ENCODE peak calls at places on chromosomes 1 and 21, in six cellular contexts. G, K, T, Y, B and Z are unnamed samples.

GRCh38 chr1:11523746-11524464 is 45.0 kb downstream of the DISP3 start:
- DNase-seq in G (no peak), K (no peak), T (no peak), Y (no peak), B (no peak), Z (peak; percentile 11)

GRCh38 chr1:204941415-204942338 is 71.0 kb downstream of the NFASC start:
- DNase-seq in G (no peak), K (peak; percentile 59), T (peak; percentile 29), Y (no peak), B (peak; percentile 74), Z (peak; percentile 35)

GRCh38 chr1:28835237-28835650 is 23.3 kb downstream of the OPRD1 start:
- DNase-seq in G (no peak), K (no peak), T (no peak), Y (no peak), B (no peak), Z (no peak)

GRCh38 chr1:114154963-114155322 is 1.3 kb upstream of the SYT6 start:
- DNase-seq in G (peak; percentile 66), K (no peak), T (no peak), Y (no peak), B (peak; percentile 75), Z (no peak)

GRCh38 chr1:198943484-198943883 is 304.6 kb downstream of the PTPRC start:
- DNase-seq in G (no peak), K (no peak), T (no peak), Y (no peak), B (no peak), Z (no peak)

GRCh38 chr1:55179177-55179835 is 35.9 kb downstream of the USP24 start:
- DNase-seq in G (no peak), K (no peak), T (no peak), Y (no peak), B (no peak), Z (no peak)

GRCh38 chr1:71081697-71082080 is 854 bp upstream of the ZRANB2 start:
- DNase-seq in G (peak; percentile 56), K (no peak), T (no peak), Y (no peak), B (no peak), Z (peak; percentile 13)

GRCh38 chr1:6105763-6106162 is 60.1 kb downstream of the KCNAB2 start:
- DNase-seq in G (no peak), K (no peak), T (no peak), Y (no peak), B (no peak), Z (no peak)

GRCh38 chr1:240599299-240599698 is 12.7 kb downstream of the GREM2 start:
- DNase-seq in G (no peak), K (no peak), T (no peak), Y (no peak), B (no peak), Z (no peak)

GRCh38 chr1:217717959-217718358 is 86.8 kb downstream of the SPATA17 start:
- DNase-seq in G (no peak), K (no peak), T (no peak), Y (no peak), B (no peak), Z (no peak)

GRCh38 chr1:164823486-164824279 is 264.7 kb downstream of the PBX1 start:
- DNase-seq in G (no peak), K (no peak), T (no peak), Y (peak; percentile 49), B (no peak), Z (no peak)

GRCh38 chr1:30101016-30101415 is 622.4 kb downstream of the MATN1 start:
- DNase-seq in G (no peak), K (no peak), T (no peak), Y (no peak), B (no peak), Z (no peak)

GRCh38 chr1:37593726-37594125 is 2.0 kb downstream of the GNL2 start:
- DNase-seq in G (no peak), K (no peak), T (no peak), Y (no peak), B (no peak), Z (no peak)

GRCh38 chr21:26939532-26940181 is 27.2 kb downstream of the ADAMTS5 start:
- DNase-seq in G (no peak), K (no peak), T (no peak), Y (no peak), B (no peak), Z (no peak)

GRCh38 chr1:112759228-112759627 is 44.1 kb upstream of the PPM1J start:
- DNase-seq in G (no peak), K (no peak), T (no peak), Y (no peak), B (no peak), Z (no peak)

GRCh38 chr1:83509229-83509870 is 489.6 kb downstream of the TTLL7 start:
- DNase-seq in G (no peak), K (no peak), T (no peak), Y (no peak), B (no peak), Z (no peak)

GRCh38 chr1:241716915-241717651 is 65.0 kb downstream of the WDR64 start:
- DNase-seq in G (no peak), K (no peak), T (no peak), Y (no peak), B (no peak), Z (no peak)

GRCh38 chr1:117566556-117566955 is 39.3 kb upstream of the TENT5C start:
- DNase-seq in G (peak; percentile 19), K (no peak), T (no peak), Y (no peak), B (no peak), Z (no peak)

GRCh38 chr1:31102501-31102950 is 37.0 kb upstream of the PUM1 start:
- DNase-seq in G (no peak), K (no peak), T (no peak), Y (no peak), B (no peak), Z (no peak)

GRCh38 chr1:116496380-116496779 is 74.4 kb downstream of the CD58 start:
- DNase-seq in G (no peak), K (no peak), T (no peak), Y (no peak), B (no peak), Z (no peak)

GRCh38 chr1:24294228-24294672 is 24.9 kb upstream of the GRHL3 start:
- DNase-seq in G (no peak), K (no peak), T (no peak), Y (peak; percentile 93), B (no peak), Z (no peak)

GRCh38 chr1:189597083-189597482 is 880.6 kb downstream of the BRINP3 start:
- DNase-seq in G (no peak), K (no peak), T (no peak), Y (no peak), B (no peak), Z (no peak)

GRCh38 chr21:34157456-34158025 is 84.2 kb downstream of the MRPS6 start:
- DNase-seq in G (no peak), K (no peak), T (no peak), Y (no peak), B (no peak), Z (no peak)

GRCh38 chr21:26632691-26633090 is 59.6 kb upstream of the CYYR1 start:
- DNase-seq in G (no peak), K (no peak), T (no peak), Y (no peak), B (no peak), Z (no peak)

GRCh38 chr1:115463347-115463746 is 125.3 kb upstream of the NGF start:
- DNase-seq in G (no peak), K (no peak), T (no peak), Y (no peak), B (peak; percentile 21), Z (no peak)

GRCh38 chr1:160209656-160210046 is 4.5 kb downstream of the PEA15 start:
- DNase-seq in G (no peak), K (no peak), T (no peak), Y (no peak), B (no peak), Z (no peak)

GRCh38 chr1:7975212-7975865 is 13.8 kb downstream of the PARK7 start:
- DNase-seq in G (peak; percentile 82), K (peak; percentile 67), T (peak; percentile 26), Y (peak; percentile 48), B (peak; percentile 90), Z (no peak)

GRCh38 chr1:226148121-226148648 is 38.4 kb downstream of the ACBD3 start:
- DNase-seq in G (no peak), K (no peak), T (no peak), Y (no peak), B (no peak), Z (no peak)

GRCh38 chr1:226144045-226144444 is 42.5 kb downstream of the ACBD3 start:
- DNase-seq in G (no peak), K (no peak), T (no peak), Y (no peak), B (no peak), Z (no peak)

GRCh38 chr1:226154593-226154992 is 31.9 kb downstream of the ACBD3 start:
- DNase-seq in G (no peak), K (no peak), T (no peak), Y (no peak), B (no peak), Z (no peak)

GRCh38 chr1:226149806-226150205 is 36.7 kb downstream of the ACBD3 start:
- DNase-seq in G (no peak), K (no peak), T (no peak), Y (no peak), B (no peak), Z (no peak)
- TF ChIP-seq CTCF in G (no peak), K (no peak), T (no peak), Y (peak; percentile 24), B (no peak), Z (no peak)

GRCh38 chr1:167095368-167095767 is 1.5 kb downstream of the STYXL2 start:
- DNase-seq in G (no peak), K (no peak), T (no peak), Y (peak; percentile 15), B (no peak), Z (no peak)
- TF ChIP-seq CTCF in G (no peak), K (no peak), T (no peak), Y (no peak), B (no peak), Z (no peak)

DNA sequence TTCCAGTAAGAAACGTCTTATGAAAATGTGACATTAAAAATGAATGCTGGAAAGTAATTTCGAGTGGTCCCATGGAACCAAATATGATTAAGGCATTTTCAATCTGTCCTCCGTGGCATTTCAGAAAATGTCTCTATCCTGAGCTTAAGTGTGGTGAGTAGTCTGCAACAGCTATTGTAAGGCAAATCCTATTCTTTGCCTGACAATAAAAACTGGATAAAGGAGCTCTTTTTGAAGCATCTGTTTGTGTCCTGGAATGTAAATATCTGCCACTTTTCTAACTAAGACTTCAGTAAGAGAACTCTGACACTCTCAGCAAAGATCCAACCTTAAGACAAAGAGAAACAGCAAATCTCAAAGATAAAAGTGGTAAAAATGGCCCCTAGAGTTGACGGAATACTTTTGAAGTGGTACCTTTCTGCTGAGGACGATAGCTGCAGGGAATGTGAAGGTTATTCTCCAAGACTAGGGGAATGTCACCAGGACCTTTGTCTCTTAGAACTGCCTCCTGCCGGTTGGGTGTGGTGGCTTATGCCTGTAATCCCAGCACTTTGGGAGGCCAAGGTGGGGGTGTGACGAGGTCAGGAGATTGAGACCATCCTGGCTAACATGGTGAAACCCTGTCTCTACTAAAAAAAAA is 486.7 kb upstream of the ZP4 start:
- DNase-seq in G (no peak), K (no peak), T (no peak), Y (no peak), B (peak; percentile 56), Z (no peak)
- TF ChIP-seq CTCF in G (no peak), K (no peak), T (no peak), Y (no peak), B (peak; percentile 24), Z (no peak)

DNA sequence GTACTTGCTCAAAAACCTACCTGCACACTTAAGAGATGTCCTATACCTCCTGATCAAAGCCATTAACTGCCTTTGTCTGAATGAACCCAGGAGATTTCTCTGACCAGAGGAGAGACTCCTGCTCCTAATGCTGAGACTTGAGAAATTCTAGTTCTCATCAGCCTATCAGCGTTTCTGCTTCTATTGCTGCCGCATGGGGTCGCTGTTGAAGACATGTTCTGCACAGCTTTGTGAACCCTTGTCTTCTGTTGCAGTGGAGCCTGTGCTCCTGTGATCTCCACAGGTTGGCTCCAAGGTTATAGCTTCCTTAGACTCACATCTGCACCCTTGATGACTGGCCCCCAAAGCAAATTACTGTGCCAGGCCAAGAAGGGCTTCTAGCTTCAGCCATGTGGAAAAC is 40.2 kb downstream of the EDN2 start:
- DNase-seq in G (no peak), K (no peak), T (no peak), Y (no peak), B (no peak), Z (no peak)
- TF ChIP-seq CTCF in G (no peak), K (no peak), T (no peak), Y (peak; percentile 12), B (peak; percentile 58), Z (no peak)